ENCODE peak calls at places on chromosome 1, in five cellular contexts. N, Z, Q, V and E are unnamed samples.

GRCh38 chr1:29113407-29114117 is 10.1 kb downstream of the TMEM200B start:
- DNase-seq in Q (no peak), V (no peak), N (no peak), Z (no peak), E (no peak)

GRCh38 chr1:117600966-117601365 is 4.9 kb upstream of the TENT5C start:
- DNase-seq in Z (no peak), Q (no peak), N (no peak), V (no peak), E (no peak)

GRCh38 chr1:222777977-222778376 is 36.9 kb upstream of the DISP1 start:
- DNase-seq in Z (no peak), N (no peak), Q (no peak), V (no peak), E (no peak)

GRCh38 chr1:2607681-2608041 is 21.1 kb downstream of the PRXL2B start:
- DNase-seq in Z (no peak), N (no peak), Q (no peak), V (no peak), E (no peak)

GRCh38 chr1:84632975-84633427 is 57.3 kb downstream of the SSX2IP start:
- DNase-seq in N (no peak), Z (no peak), Q (no peak), V (no peak), E (peak)

GRCh38 chr1:74463301-74463988 is 49.0 kb downstream of the LRRC53 start:
- DNase-seq in Q (peak), N (no peak), Z (no peak), V (no peak), E (no peak)

GRCh38 chr1:116128669-116129068 is 17.5 kb downstream of the MAB21L3 start:
- DNase-seq in N (no peak), Q (no peak), Z (no peak), V (no peak), E (no peak)

GRCh38 chr1:3403388-3404179 is 50.9 kb upstream of the ARHGEF16 start:
- DNase-seq in N (peak), Q (no peak), Z (no peak), V (peak), E (peak)

GRCh38 chr1:62241357-62242131 is 46.9 kb downstream of the L1TD1 start:
- DNase-seq in Z (no peak), Q (no peak), N (peak), V (no peak), E (no peak)

GRCh38 chr1:87226341-87226760 is 102.3 kb upstream of the LMO4 start:
- DNase-seq in Z (peak), Q (no peak), V (peak), N (peak), E (peak)

GRCh38 chr1:201356236-201356635 is 21.2 kb downstream of the TNNT2 start:
- DNase-seq in Q (no peak), V (no peak), N (no peak), Z (no peak), E (no peak)

GRCh38 chr1:247487057-247487456 is 29.2 kb upstream of the OR2B11 start:
- DNase-seq in Q (peak), V (no peak), N (peak), Z (peak), E (peak)

GRCh38 chr1:30700528-30701265 is 22.7 kb downstream of the MATN1 start:
- DNase-seq in N (no peak), V (no peak), Z (no peak), Q (no peak), E (no peak)
- TF ChIP-seq SUZ12 in N (no peak), V (no peak), Z (no peak), Q (no peak), E (no peak)

DNA sequence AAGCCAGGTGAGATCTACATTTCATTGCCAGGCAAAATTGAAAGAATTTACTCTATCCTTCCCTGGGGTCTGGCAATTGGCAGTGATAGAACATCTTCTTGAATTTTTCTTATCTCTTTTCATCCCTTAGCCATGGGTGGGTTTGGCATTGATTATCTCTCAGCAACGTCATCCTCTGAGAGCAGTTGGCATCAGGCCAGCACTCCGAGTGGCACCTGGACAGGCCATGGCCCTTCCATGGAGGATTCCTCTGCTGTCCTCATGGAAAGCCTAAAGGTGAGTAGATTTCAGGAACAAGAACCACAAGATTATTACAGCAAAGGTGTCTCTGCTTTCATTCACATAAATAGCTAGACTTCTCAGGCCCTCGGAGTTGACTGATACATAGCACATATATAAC is 39.3 kb downstream of the NCF2 start:
- DNase-seq in Q (no peak), Z (no peak), V (no peak), N (no peak), E (no peak)
- TF ChIP-seq SUZ12 in Q (no peak), Z (no peak), V (no peak), N (no peak), E (no peak)

DNA sequence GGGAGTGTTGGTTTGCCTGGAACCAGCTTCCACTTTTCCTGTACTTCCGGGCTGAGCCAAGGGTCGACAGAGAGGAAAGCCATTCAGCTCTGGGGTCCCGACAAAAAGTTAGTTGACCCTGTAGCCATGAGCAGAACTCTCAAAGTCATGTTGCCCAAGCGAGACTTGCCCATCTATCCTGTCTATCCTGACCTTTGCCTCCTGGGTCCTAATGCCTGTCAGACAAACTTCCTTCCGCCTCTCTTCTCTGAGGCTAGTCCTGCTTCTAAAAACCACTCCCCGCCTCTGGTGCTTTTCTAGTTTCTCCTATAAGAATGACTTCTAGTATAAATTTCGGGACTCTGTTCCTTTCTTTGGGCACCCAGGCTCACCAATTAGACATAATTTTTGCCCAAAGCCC is 7.7 kb upstream of the PCP4L1 start:
- DNase-seq in Q (no peak), Z (no peak), V (no peak), N (no peak), E (no peak)
- TF ChIP-seq SUZ12 in Q (no peak), Z (no peak), V (no peak), N (no peak), E (no peak)

DNA sequence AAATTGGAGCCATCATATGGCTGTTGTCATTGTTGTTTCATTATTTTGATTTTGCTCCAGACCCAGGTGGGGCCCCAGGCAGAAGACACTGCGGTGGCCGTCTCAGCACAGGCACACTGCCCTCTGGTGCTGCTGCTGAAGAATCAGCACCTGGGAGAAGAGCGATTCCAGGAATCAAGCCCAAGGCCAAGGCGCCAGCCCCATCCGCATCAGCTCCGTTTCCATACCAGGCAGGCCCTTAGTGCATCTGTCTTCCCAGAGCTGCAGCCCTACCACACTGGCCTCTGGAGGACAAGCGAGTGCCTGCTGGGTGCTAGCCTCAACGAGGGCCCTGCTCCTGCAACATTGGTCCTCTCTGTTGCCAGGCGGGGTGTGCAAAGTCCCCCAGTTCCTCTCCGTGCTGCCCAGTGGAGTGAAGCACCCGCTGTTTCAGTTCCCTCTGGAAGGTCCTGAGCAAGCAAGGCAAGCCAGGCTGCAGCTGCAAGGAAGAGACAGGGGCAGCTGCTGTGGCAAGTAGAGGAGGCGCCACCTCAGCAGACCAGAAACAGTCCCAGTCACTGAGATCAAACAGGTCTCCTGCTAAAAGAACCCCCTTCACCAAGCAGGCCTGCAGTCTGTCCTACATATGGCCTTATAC is 5.2 kb downstream of the GRIK3 start:
- DNase-seq in Q (peak), Z (no peak), N (no peak), V (peak), E (no peak)
- TF ChIP-seq SUZ12 in Q (no peak), Z (no peak), N (no peak), V (no peak), E (no peak)

DNA sequence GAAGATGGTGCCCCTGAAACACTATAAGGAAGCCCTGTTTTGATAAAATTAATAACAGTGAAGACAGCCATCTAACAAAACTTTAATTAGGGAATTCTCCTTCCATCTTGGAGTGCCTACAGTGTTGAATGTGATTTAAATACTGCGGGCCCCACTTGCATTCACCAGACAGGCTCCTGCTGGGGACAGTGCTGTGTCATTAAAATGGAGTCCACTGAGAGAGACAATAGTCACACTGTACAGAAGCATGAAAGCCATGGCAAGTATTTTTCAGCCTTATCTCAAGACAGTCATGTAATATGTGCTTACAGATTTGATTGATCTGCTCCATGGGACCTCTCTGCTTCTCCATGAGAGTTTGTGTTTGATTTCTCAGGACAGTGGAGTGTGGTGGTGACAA is 29.7 kb upstream of the ZBTB18 start:
- DNase-seq in Q (no peak), V (no peak), Z (no peak), N (no peak), E (no peak)
- TF ChIP-seq SUZ12 in Q (no peak), V (no peak), Z (no peak), N (no peak), E (no peak)

DNA sequence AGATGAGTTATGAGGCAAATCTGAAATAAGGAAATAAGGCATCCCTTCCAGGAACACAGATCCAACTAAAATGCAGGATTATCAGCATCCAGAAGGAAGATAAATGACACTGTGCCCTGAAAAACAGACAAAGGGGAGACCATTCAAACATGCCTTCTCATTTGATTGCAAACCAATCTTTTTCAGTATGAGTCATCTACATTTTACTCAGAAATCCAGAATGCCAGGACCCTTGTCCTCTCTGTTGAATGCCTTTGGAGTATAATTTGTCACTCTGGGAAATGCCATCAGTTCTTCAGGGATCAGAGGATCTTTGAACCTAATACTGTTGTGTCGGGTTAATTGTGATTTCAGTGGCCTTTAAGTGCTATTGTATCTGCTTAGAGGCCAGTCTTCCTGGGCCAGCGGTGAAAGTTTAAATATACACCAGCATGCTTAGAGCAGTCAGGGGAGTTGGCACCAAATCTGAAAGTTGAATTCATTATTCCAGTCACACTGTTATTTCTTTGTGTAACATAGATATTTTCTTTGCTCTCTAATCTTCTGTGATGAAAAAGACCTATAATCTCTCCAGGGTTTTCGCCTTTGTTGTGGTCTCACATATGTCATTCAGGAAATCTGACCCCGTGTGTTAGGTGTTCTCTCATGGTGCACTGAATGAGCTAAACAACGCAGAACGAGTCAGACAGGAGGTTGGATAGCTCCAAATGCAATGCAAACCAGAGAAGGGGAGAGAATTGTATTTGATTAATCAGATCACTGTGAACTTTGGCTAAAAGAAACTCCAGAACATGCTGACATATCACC is 364.8 kb upstream of the SGIP1 start:
- DNase-seq in V (no peak), N (no peak), Q (no peak), Z (no peak), E (no peak)
- TF ChIP-seq SUZ12 in V (no peak), N (no peak), Q (no peak), Z (no peak), E (no peak)

DNA sequence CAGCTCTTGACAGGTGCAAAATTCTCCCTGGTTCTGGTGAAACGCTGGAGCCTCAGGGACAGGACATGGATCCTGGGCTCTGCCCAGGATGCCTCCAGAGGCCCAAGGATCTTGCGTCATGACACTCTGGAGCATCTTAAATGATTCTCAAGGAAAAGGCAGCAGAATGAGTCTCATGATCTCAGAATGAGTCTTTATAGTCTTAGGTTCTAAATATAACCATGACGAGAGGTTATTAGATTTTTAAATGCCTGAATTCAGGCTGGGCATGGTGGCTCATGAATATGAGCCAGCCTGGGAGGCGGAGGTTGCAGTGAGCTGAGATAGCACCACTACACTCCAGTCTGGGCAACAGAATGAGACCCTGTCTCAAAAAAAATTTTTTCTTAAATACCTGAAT is 55.5 kb downstream of the ECE1 start:
- DNase-seq in Z (no peak), Q (no peak), V (no peak), N (no peak), E (no peak)
- TF ChIP-seq SUZ12 in Z (no peak), Q (no peak), V (no peak), N (no peak), E (no peak)

GRCh38 chr1:64117492-64117891 is 85.9 kb upstream of the UBE2U start:
- DNase-seq in N (no peak), Q (no peak), V (no peak), Z (no peak), E (no peak)
- TF ChIP-seq SUZ12 in N (no peak), Q (no peak), V (no peak), Z (no peak), E (no peak)

GRCh38 chr1:101388904-101389546 is 152.2 kb downstream of the S1PR1 start:
- DNase-seq in Z (no peak), V (no peak), Q (peak), N (no peak), E (no peak)
- TF ChIP-seq SUZ12 in Z (no peak), V (no peak), Q (no peak), N (no peak), E (no peak)